ENCODE peak calls at places on chromosomes 2 and 18, in ten cellular contexts. One of them, this sample, is unnamed.

GRCh38 chr18:8800041-8800441 is 94.7 kb downstream of the MTCL1 start:
- DNase-seq in AG09319: no peak
- DNase-seq in right lobe of liver: no peak
- DNase-seq in A549: no peak
- DNase-seq in foreskin keratinocyte: no peak
- DNase-seq in astrocyte of the cerebellum: no peak
- DNase-seq in RWPE1: no peak
- DNase-seq in mesothelial cell of epicardium: no peak
- DNase-seq in nephron progenitor cell: no peak
- DNase-seq in astrocyte of the spinal cord: peak; percentile 73
- DNase-seq in this sample: no peak

GRCh38 chr2:208097801-208098200 is 26.5 kb downstream of the CRYGD start:
- DNase-seq in AG09319: no peak
- DNase-seq in right lobe of liver: no peak
- DNase-seq in A549: no peak
- DNase-seq in foreskin keratinocyte: no peak
- DNase-seq in astrocyte of the cerebellum: peak; percentile 26
- DNase-seq in RWPE1: no peak
- DNase-seq in mesothelial cell of epicardium: no peak
- DNase-seq in nephron progenitor cell: no peak
- DNase-seq in astrocyte of the spinal cord: peak; percentile 65
- DNase-seq in this sample: no peak

GRCh38 chr2:110149330-110150220 is 34.0 kb upstream of the MALL start:
- DNase-seq in AG09319: peak; percentile 5
- DNase-seq in right lobe of liver: no peak
- DNase-seq in A549: peak; percentile 27
- DNase-seq in foreskin keratinocyte: peak; percentile 77
- DNase-seq in astrocyte of the cerebellum: no peak
- DNase-seq in RWPE1: peak; percentile 84
- DNase-seq in mesothelial cell of epicardium: no peak
- DNase-seq in nephron progenitor cell: no peak
- DNase-seq in astrocyte of the spinal cord: peak; percentile 85
- DNase-seq in this sample: no peak

GRCh38 chr2:162613839-162614238 is 224.7 kb downstream of the KCNH7 start:
- DNase-seq in AG09319: no peak
- DNase-seq in right lobe of liver: no peak
- DNase-seq in A549: no peak
- DNase-seq in foreskin keratinocyte: no peak
- DNase-seq in astrocyte of the cerebellum: no peak
- DNase-seq in RWPE1: no peak
- DNase-seq in mesothelial cell of epicardium: no peak
- DNase-seq in nephron progenitor cell: no peak
- DNase-seq in astrocyte of the spinal cord: no peak
- DNase-seq in this sample: no peak

GRCh38 chr2:38771632-38772031 is 6.4 kb upstream of the GEMIN6 start:
- DNase-seq in AG09319: no peak
- DNase-seq in right lobe of liver: peak; percentile 60
- DNase-seq in A549: no peak
- DNase-seq in foreskin keratinocyte: no peak
- DNase-seq in astrocyte of the cerebellum: no peak
- DNase-seq in RWPE1: no peak
- DNase-seq in mesothelial cell of epicardium: no peak
- DNase-seq in nephron progenitor cell: no peak
- DNase-seq in astrocyte of the spinal cord: no peak
- DNase-seq in this sample: no peak

GRCh38 chr18:46071894-46072867 is at the start of gene PSTPIP2:
- DNase-seq in AG09319: peak; percentile 11
- DNase-seq in right lobe of liver: peak; percentile 87
- DNase-seq in A549: no peak
- DNase-seq in foreskin keratinocyte: no peak
- DNase-seq in astrocyte of the cerebellum: no peak
- DNase-seq in RWPE1: peak; percentile 35
- DNase-seq in mesothelial cell of epicardium: peak; percentile 76
- DNase-seq in nephron progenitor cell: peak; percentile 77
- DNase-seq in astrocyte of the spinal cord: peak; percentile 54
- DNase-seq in this sample: peak; percentile 52

GRCh38 chr2:151043484-151043883 is 218.2 kb downstream of the RBM43 start:
- DNase-seq in AG09319: no peak
- DNase-seq in right lobe of liver: no peak
- DNase-seq in A549: no peak
- DNase-seq in foreskin keratinocyte: peak; percentile 95
- DNase-seq in astrocyte of the cerebellum: peak; percentile 77
- DNase-seq in RWPE1: peak; percentile 77
- DNase-seq in mesothelial cell of epicardium: no peak
- DNase-seq in nephron progenitor cell: no peak
- DNase-seq in astrocyte of the spinal cord: peak; percentile 81
- DNase-seq in this sample: no peak

GRCh38 chr2:196915512-196916189 is 10.9 kb downstream of the PGAP1 start:
- DNase-seq in AG09319: no peak
- DNase-seq in right lobe of liver: no peak
- DNase-seq in A549: no peak
- DNase-seq in foreskin keratinocyte: no peak
- DNase-seq in astrocyte of the cerebellum: no peak
- DNase-seq in RWPE1: no peak
- DNase-seq in mesothelial cell of epicardium: no peak
- DNase-seq in nephron progenitor cell: no peak
- DNase-seq in astrocyte of the spinal cord: no peak
- DNase-seq in this sample: no peak

GRCh38 chr2:145273840-145274239 is 753.9 kb upstream of the ZEB2 start:
- DNase-seq in AG09319: no peak
- DNase-seq in right lobe of liver: no peak
- DNase-seq in A549: no peak
- DNase-seq in foreskin keratinocyte: no peak
- DNase-seq in astrocyte of the cerebellum: no peak
- DNase-seq in RWPE1: peak; percentile 10
- DNase-seq in mesothelial cell of epicardium: no peak
- DNase-seq in nephron progenitor cell: no peak
- DNase-seq in astrocyte of the spinal cord: no peak
- DNase-seq in this sample: no peak

GRCh38 chr2:70887550-70888229 is 48.0 kb upstream of the ATP6V1B1 start:
- DNase-seq in AG09319: no peak
- DNase-seq in right lobe of liver: no peak
- DNase-seq in A549: peak; percentile 74
- DNase-seq in foreskin keratinocyte: no peak
- DNase-seq in astrocyte of the cerebellum: no peak
- DNase-seq in RWPE1: no peak
- DNase-seq in mesothelial cell of epicardium: peak; percentile 71
- DNase-seq in nephron progenitor cell: peak; percentile 78
- DNase-seq in astrocyte of the spinal cord: no peak
- DNase-seq in this sample: no peak

GRCh38 chr2:74498500-74499268 is 719 bp downstream of the LBX2 start:
- DNase-seq in AG09319: no peak
- DNase-seq in right lobe of liver: no peak
- DNase-seq in A549: no peak
- DNase-seq in foreskin keratinocyte: no peak
- DNase-seq in astrocyte of the cerebellum: no peak
- DNase-seq in RWPE1: peak; percentile 54
- DNase-seq in mesothelial cell of epicardium: peak; percentile 46
- DNase-seq in nephron progenitor cell: peak; percentile 50
- DNase-seq in astrocyte of the spinal cord: peak; percentile 22
- DNase-seq in this sample: no peak

GRCh38 chr2:207122914-207123744 is 42.6 kb downstream of the KLF7 start:
- DNase-seq in AG09319: no peak
- DNase-seq in right lobe of liver: no peak
- DNase-seq in A549: no peak
- DNase-seq in foreskin keratinocyte: no peak
- DNase-seq in astrocyte of the cerebellum: no peak
- DNase-seq in RWPE1: no peak
- DNase-seq in mesothelial cell of epicardium: no peak
- DNase-seq in nephron progenitor cell: no peak
- DNase-seq in astrocyte of the spinal cord: no peak
- DNase-seq in this sample: no peak

GRCh38 chr2:170845343-170845742 is 28.7 kb downstream of the GAD1 start:
- DNase-seq in AG09319: no peak
- DNase-seq in right lobe of liver: no peak
- DNase-seq in A549: no peak
- DNase-seq in foreskin keratinocyte: no peak
- DNase-seq in astrocyte of the cerebellum: no peak
- DNase-seq in RWPE1: no peak
- DNase-seq in mesothelial cell of epicardium: no peak
- DNase-seq in nephron progenitor cell: peak; percentile 27
- DNase-seq in astrocyte of the spinal cord: no peak
- DNase-seq in this sample: no peak
- TF ChIP-seq CTCF in AG09319: no peak
- TF ChIP-seq CTCF in right lobe of liver: no peak
- TF ChIP-seq CTCF in A549: no peak
- TF ChIP-seq CTCF in foreskin keratinocyte: peak; percentile 32
- TF ChIP-seq CTCF in astrocyte of the cerebellum: no peak
- TF ChIP-seq CTCF in RWPE1: no peak
- TF ChIP-seq CTCF in mesothelial cell of epicardium: peak; percentile 18
- TF ChIP-seq CTCF in nephron progenitor cell: peak; percentile 26
- TF ChIP-seq CTCF in astrocyte of the spinal cord: no peak
- TF ChIP-seq CTCF in this sample: no peak

DNA sequence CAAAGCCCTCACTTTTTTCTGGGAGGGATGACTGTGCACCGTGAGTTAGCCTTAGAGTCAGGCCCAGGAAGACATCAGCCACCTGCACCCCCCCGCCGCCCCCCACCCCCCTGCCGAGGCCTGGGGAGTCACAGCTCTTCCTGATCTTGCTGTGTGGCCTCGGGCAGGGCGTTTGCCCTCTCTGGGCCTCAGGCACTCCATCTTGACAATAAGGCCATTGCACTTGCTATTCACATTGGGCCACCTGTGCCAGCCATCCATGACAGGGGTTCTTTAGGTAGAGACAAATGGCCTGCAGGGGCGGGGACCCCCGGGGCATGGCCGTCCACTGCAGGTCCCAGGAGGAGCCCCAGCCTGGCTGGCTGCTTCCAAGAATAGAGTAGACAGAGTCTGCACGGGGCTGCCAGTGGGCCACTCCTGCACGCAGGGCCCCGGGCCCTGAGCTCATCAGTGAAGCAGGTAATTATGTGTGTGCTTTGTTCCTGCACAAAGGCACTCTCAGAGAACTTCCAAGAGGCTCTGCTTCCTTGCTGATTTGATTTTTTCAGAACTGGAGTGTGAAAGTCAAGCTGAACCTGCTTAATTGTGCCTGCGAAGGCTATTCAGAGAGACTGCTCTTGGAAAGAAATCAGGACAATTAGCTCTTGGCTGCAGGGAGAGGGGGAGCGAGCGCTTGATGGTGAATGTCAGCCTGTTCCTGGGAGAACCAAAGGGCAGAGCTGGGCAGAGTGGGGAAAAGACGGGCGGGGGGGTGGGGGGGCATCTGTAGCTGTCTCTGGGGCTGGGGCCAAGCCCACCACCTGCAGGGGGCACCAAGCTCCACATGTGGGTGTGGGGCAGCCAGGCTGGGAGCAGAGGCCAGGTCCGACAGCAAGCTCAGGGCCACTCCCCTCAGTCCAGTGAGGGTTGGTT is 40.3 kb downstream of the RRM2 start:
- DNase-seq in AG09319: no peak
- DNase-seq in right lobe of liver: peak; percentile 45
- DNase-seq in A549: no peak
- DNase-seq in foreskin keratinocyte: no peak
- DNase-seq in astrocyte of the cerebellum: no peak
- DNase-seq in RWPE1: no peak
- DNase-seq in mesothelial cell of epicardium: no peak
- DNase-seq in nephron progenitor cell: peak; percentile 35
- DNase-seq in astrocyte of the spinal cord: no peak
- DNase-seq in this sample: no peak
- TF ChIP-seq CTCF in AG09319: peak; percentile 7
- TF ChIP-seq CTCF in right lobe of liver: no peak
- TF ChIP-seq CTCF in A549: peak; percentile 7
- TF ChIP-seq CTCF in foreskin keratinocyte: no peak
- TF ChIP-seq CTCF in astrocyte of the cerebellum: no peak
- TF ChIP-seq CTCF in RWPE1: no peak
- TF ChIP-seq CTCF in mesothelial cell of epicardium: no peak
- TF ChIP-seq CTCF in nephron progenitor cell: peak; percentile 17
- TF ChIP-seq CTCF in astrocyte of the spinal cord: peak; percentile 21
- TF ChIP-seq CTCF in this sample: no peak

DNA sequence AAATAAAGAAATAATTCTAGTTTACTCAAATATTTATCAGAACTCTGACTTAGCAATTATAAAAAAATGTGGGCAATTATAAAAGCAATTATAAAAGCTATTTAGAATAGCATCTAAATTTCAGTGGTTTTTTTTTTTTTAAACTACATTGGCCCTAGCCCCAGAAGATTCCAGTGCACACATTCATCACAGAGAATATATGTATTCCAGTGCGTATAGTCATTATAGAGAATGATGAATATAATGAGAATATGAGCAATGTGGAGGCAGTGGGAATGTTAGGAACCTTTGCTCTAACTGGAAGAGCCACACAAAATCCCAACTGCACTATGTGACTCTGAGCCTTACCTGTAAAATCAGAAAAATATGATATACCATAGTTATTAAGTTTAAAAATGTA is 10.5 kb downstream of the MAP3K2 start:
- DNase-seq in AG09319: no peak
- DNase-seq in right lobe of liver: no peak
- DNase-seq in A549: no peak
- DNase-seq in foreskin keratinocyte: no peak
- DNase-seq in astrocyte of the cerebellum: no peak
- DNase-seq in RWPE1: no peak
- DNase-seq in mesothelial cell of epicardium: no peak
- DNase-seq in nephron progenitor cell: no peak
- DNase-seq in astrocyte of the spinal cord: no peak
- DNase-seq in this sample: no peak
- TF ChIP-seq CTCF in AG09319: no peak
- TF ChIP-seq CTCF in right lobe of liver: no peak
- TF ChIP-seq CTCF in A549: no peak
- TF ChIP-seq CTCF in foreskin keratinocyte: no peak
- TF ChIP-seq CTCF in astrocyte of the cerebellum: no peak
- TF ChIP-seq CTCF in RWPE1: no peak
- TF ChIP-seq CTCF in mesothelial cell of epicardium: no peak
- TF ChIP-seq CTCF in nephron progenitor cell: no peak
- TF ChIP-seq CTCF in astrocyte of the spinal cord: no peak
- TF ChIP-seq CTCF in this sample: no peak

GRCh38 chr18:70128271-70128670 is 77.2 kb downstream of the RTTN start:
- DNase-seq in AG09319: no peak
- DNase-seq in right lobe of liver: no peak
- DNase-seq in A549: no peak
- DNase-seq in foreskin keratinocyte: no peak
- DNase-seq in astrocyte of the cerebellum: no peak
- DNase-seq in RWPE1: no peak
- DNase-seq in mesothelial cell of epicardium: no peak
- DNase-seq in nephron progenitor cell: no peak
- DNase-seq in astrocyte of the spinal cord: no peak
- DNase-seq in this sample: no peak

GRCh38 chr18:70124139-70124538 is 81.3 kb downstream of the RTTN start:
- DNase-seq in AG09319: no peak
- DNase-seq in right lobe of liver: no peak
- DNase-seq in A549: no peak
- DNase-seq in foreskin keratinocyte: no peak
- DNase-seq in astrocyte of the cerebellum: no peak
- DNase-seq in RWPE1: no peak
- DNase-seq in mesothelial cell of epicardium: no peak
- DNase-seq in nephron progenitor cell: no peak
- DNase-seq in astrocyte of the spinal cord: no peak
- DNase-seq in this sample: no peak

GRCh38 chr18:70127307-70127828 is 78.1 kb downstream of the RTTN start:
- DNase-seq in AG09319: no peak
- DNase-seq in right lobe of liver: no peak
- DNase-seq in A549: no peak
- DNase-seq in foreskin keratinocyte: no peak
- DNase-seq in astrocyte of the cerebellum: no peak
- DNase-seq in RWPE1: no peak
- DNase-seq in mesothelial cell of epicardium: no peak
- DNase-seq in nephron progenitor cell: no peak
- DNase-seq in astrocyte of the spinal cord: no peak
- DNase-seq in this sample: no peak

GRCh38 chr18:70121842-70122241 is 83.6 kb downstream of the RTTN start:
- DNase-seq in AG09319: no peak
- DNase-seq in right lobe of liver: no peak
- DNase-seq in A549: no peak
- DNase-seq in foreskin keratinocyte: no peak
- DNase-seq in astrocyte of the cerebellum: no peak
- DNase-seq in RWPE1: no peak
- DNase-seq in mesothelial cell of epicardium: no peak
- DNase-seq in nephron progenitor cell: no peak
- DNase-seq in astrocyte of the spinal cord: no peak
- DNase-seq in this sample: no peak

GRCh38 chr18:70126832-70127231 is 78.7 kb downstream of the RTTN start:
- DNase-seq in AG09319: no peak
- DNase-seq in right lobe of liver: no peak
- DNase-seq in A549: no peak
- DNase-seq in foreskin keratinocyte: no peak
- DNase-seq in astrocyte of the cerebellum: no peak
- DNase-seq in RWPE1: no peak
- DNase-seq in mesothelial cell of epicardium: no peak
- DNase-seq in nephron progenitor cell: no peak
- DNase-seq in astrocyte of the spinal cord: no peak
- DNase-seq in this sample: no peak
- TF ChIP-seq CTCF in AG09319: no peak
- TF ChIP-seq CTCF in right lobe of liver: no peak
- TF ChIP-seq CTCF in A549: no peak
- TF ChIP-seq CTCF in foreskin keratinocyte: no peak
- TF ChIP-seq CTCF in astrocyte of the cerebellum: no peak
- TF ChIP-seq CTCF in RWPE1: no peak
- TF ChIP-seq CTCF in mesothelial cell of epicardium: no peak
- TF ChIP-seq CTCF in nephron progenitor cell: no peak
- TF ChIP-seq CTCF in astrocyte of the spinal cord: no peak
- TF ChIP-seq CTCF in this sample: no peak